ENCODE peak calls at places on chromosomes 6 and 20, in nine cellular contexts. A is tibial nerve, E is neural crest cell, V is mammary epithelial cell, M is WTC11, J is hepatocyte, Q is HCT116, B is A549, S is AG09319. O is an unnamed sample.
A peak's percentile ranks its signal among the peaks of the same experiment; 100 is the strongest.

GRCh38 chr6:158313989-158314388 is 1.7 kb downstream of the TULP4 start:
- DNase-seq in M (no peak), V (no peak), Q (no peak), S (no peak), B (no peak), J (no peak), E (no peak), A (no peak), O (no peak)

GRCh38 chr6:64289946-64290345 is 654.3 kb downstream of the PHF3 start:
- DNase-seq in M (no peak), Q (no peak), V (no peak), B (no peak), A (no peak), E (no peak), S (no peak), J (no peak), O (no peak)

GRCh38 chr6:2103644-2104523 is 141.5 kb downstream of the GMDS start:
- DNase-seq in Q (peak; percentile 19), A (no peak), B (peak; percentile 33), J (peak; percentile 48), E (no peak), M (no peak), V (peak; percentile 54), S (no peak), O (no peak)

GRCh38 chr20:45036044-45036755 is 64.7 kb downstream of the KCNS1 start:
- DNase-seq in S (no peak), M (no peak), Q (peak; percentile 74), A (no peak), V (peak; percentile 74), B (no peak), E (no peak), J (no peak), O (no peak)

GRCh38 chr6:77448546-77448945 is 14.7 kb downstream of the HTR1B start:
- DNase-seq in Q (no peak), M (no peak), J (no peak), E (no peak), S (no peak), V (no peak), A (no peak), B (no peak), O (no peak)

GRCh38 chr20:24785141-24785924 is 163.7 kb upstream of the CST7 start:
- DNase-seq in E (no peak), J (no peak), M (no peak), V (peak; percentile 34), S (peak; percentile 11), Q (no peak), A (no peak), B (no peak), O (no peak)

GRCh38 chr20:58797371-58798050 is 53.2 kb downstream of the GNAS-AS1 start:
- DNase-seq in J (no peak), V (no peak), E (no peak), B (no peak), S (no peak), M (no peak), A (no peak), Q (no peak), O (no peak)

GRCh38 chr6:15522427-15522826 is 140.4 kb downstream of the DTNBP1 start:
- DNase-seq in B (no peak), Q (no peak), V (no peak), E (no peak), A (no peak), J (no peak), M (no peak), S (no peak), O (no peak)

GRCh38 chr20:45041464-45042337 is 59.2 kb downstream of the KCNS1 start:
- DNase-seq in J (peak; percentile 18), V (peak; percentile 83), M (no peak), E (no peak), Q (peak; percentile 66), S (no peak), B (no peak), A (no peak), O (no peak)

GRCh38 chr6:170311696-170312095 is 5.1 kb downstream of the FAM120B start:
- DNase-seq in A (no peak), J (no peak), B (no peak), E (no peak), Q (no peak), V (no peak), M (no peak), S (no peak), O (no peak)

GRCh38 chr20:37901667-37902503 is 1.0 kb upstream of the VSTM2L start:
- DNase-seq in J (peak; percentile 63), V (peak; percentile 62), M (peak; percentile 49), S (peak; percentile 31), Q (peak; percentile 4), B (peak; percentile 77), E (peak; percentile 26), A (no peak), O (no peak)

GRCh38 chr20:39269031-39269461 is 306.9 kb downstream of the DHX35 start:
- DNase-seq in B (peak; percentile 51), S (no peak), E (peak; percentile 78), V (peak; percentile 4), J (peak; percentile 73), A (peak; percentile 59), M (peak; percentile 85), Q (peak; percentile 13), O (peak; percentile 3)

GRCh38 chr6:44190712-44191111 is 26.0 kb upstream of the MYMX start:
- DNase-seq in Q (no peak), A (no peak), S (no peak), B (no peak), E (no peak), J (no peak), V (no peak), M (no peak), O (no peak)

GRCh38 chr6:32109114-32109764 is at the start of gene TNXB:
- DNase-seq in M (no peak), S (no peak), A (no peak), B (no peak), J (peak; percentile 28), V (no peak), E (no peak), Q (no peak), O (no peak)

GRCh38 chr20:46929902-46930301 is 35.3 kb downstream of the EYA2 start:
- DNase-seq in V (no peak), M (no peak), E (no peak), A (no peak), J (no peak), B (no peak), S (no peak), Q (no peak), O (no peak)

GRCh38 chr6:12060780-12061619 is 48.9 kb downstream of the HIVEP1 start:
- DNase-seq in M (peak; percentile 68), S (no peak), E (peak; percentile 23), A (peak; percentile 50), Q (no peak), B (peak; percentile 28), J (peak; percentile 37), V (no peak), O (peak; percentile 71)

GRCh38 chr6:134550604-134551003 is 232.7 kb upstream of the SGK1 start:
- DNase-seq in A (no peak), B (peak; percentile 3), M (no peak), V (no peak), E (no peak), S (no peak), Q (no peak), J (no peak), O (no peak)

GRCh38 chr6:107673076-107673494 is 151.0 kb downstream of the SCML4 start:
- DNase-seq in V (no peak), Q (no peak), E (no peak), J (no peak), B (no peak), A (no peak), S (no peak), M (no peak), O (no peak)

GRCh38 chr6:107943626-107944439 is 14.2 kb downstream of the SEC63 start:
- DNase-seq in B (no peak), Q (no peak), J (no peak), V (no peak), A (no peak), S (no peak), M (no peak), E (no peak), O (no peak)

GRCh38 chr20:38260025-38260377 is 534 bp downstream of the KIAA1755 start:
- DNase-seq in B (no peak), A (no peak), Q (no peak), S (no peak), M (no peak), E (no peak), J (no peak), V (no peak), O (no peak)

GRCh38 chr6:89058627-89059026 is 21.9 kb upstream of the PNRC1 start:
- DNase-seq in Q (no peak), M (no peak), V (no peak), A (no peak), J (no peak), B (no peak), E (no peak), S (no peak), O (no peak)

GRCh38 chr6:120899932-120900331 is 434.3 kb downstream of the TBC1D32 start:
- DNase-seq in S (no peak), J (no peak), E (no peak), A (no peak), M (no peak), V (no peak), Q (no peak), B (no peak), O (no peak)

DNA sequence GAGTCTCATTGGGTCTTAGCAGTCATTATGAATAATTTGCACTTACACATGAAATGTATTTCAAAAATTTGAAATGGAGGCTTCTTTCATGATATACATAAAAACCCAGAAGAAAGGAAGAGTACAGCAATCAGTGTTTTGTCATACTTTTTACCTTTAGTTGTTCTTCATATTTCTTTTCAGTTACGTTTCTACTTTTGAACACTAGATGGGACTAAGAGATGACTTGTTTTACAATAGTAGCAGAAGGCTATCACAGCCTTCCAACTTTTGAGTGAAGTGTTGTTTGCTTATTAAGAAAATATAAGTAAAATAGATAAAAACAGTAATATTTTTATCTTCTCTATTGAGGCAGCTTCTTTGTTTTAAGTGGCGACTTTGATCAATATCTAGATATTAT is 58.1 kb downstream of the L3MBTL3 start:
- DNase-seq in B (no peak), V (no peak), E (no peak), J (peak; percentile 9), S (no peak), M (no peak), Q (no peak), A (no peak), O (no peak)
- TF ChIP-seq CTCF in B (no peak), V (no peak), E (peak; percentile 25), J (peak; percentile 49), S (peak; percentile 22), M (no peak), Q (peak; percentile 23), A (no peak), O (peak; percentile 22)

GRCh38 chr6:35948725-35949124 is 27.8 kb upstream of the SRPK1 start:
- DNase-seq in B (no peak), V (no peak), E (peak; percentile 12), S (no peak), M (peak; percentile 49), A (no peak), Q (peak; percentile 40), J (no peak), O (no peak)
- TF ChIP-seq CTCF in B (no peak), V (no peak), E (peak; percentile 26), S (peak; percentile 26), M (no peak), A (no peak), Q (peak; percentile 43), J (peak; percentile 21), O (no peak)

GRCh38 chr6:14283600-14284235 is 166.1 kb downstream of the CD83 start:
- DNase-seq in S (no peak), E (no peak), Q (no peak), V (no peak), A (no peak), M (no peak), B (no peak), J (no peak), O (no peak)
- TF ChIP-seq CTCF in S (peak; percentile 5), E (peak; percentile 34), Q (peak; percentile 25), V (no peak), A (no peak), M (no peak), B (no peak), J (peak; percentile 34), O (no peak)

GRCh38 chr6:53605543-53606235 is 59.9 kb downstream of the KLHL31 start:
- DNase-seq in Q (no peak), A (no peak), J (no peak), V (peak; percentile 31), S (no peak), M (no peak), E (no peak), B (no peak), O (no peak)
- TF ChIP-seq CTCF in Q (no peak), A (no peak), J (no peak), V (no peak), S (no peak), M (no peak), E (no peak), B (no peak), O (no peak)